ENCODE peak calls at places on chromosomes 12 and 14, in eight cellular contexts. V is breast epithelium, R is tibial nerve, G is ovary, D is left ventricle myocardium inferior, Z is astrocyte, C is cardiac muscle cell, S is psoas muscle. U is an unnamed sample.

GRCh38 chr14:105690671-105691070 is 164.3 kb downstream of the TMEM121 start:
- DNase-seq in G (no peak), Z (no peak), C (no peak), S (no peak), R (no peak), D (no peak), V (no peak), U (no peak)

GRCh38 chr12:77122236-77122635 is 56.9 kb upstream of the E2F7 start:
- DNase-seq in S (no peak), R (no peak), V (no peak), G (no peak), C (peak), D (no peak), Z (peak), U (no peak)

GRCh38 chr12:101720118-101720517 is 19.1 kb downstream of the SYCP3 start:
- DNase-seq in R (no peak), G (no peak), D (no peak), V (no peak), C (no peak), S (no peak), Z (no peak), U (no peak)

GRCh38 chr14:76143642-76144041 is 8.1 kb upstream of the GPATCH2L start:
- DNase-seq in C (no peak), R (no peak), G (no peak), S (no peak), D (no peak), Z (no peak), V (no peak), U (no peak)

GRCh38 chr14:31945074-31945613 is 132.0 kb upstream of the ARHGAP5 start:
- DNase-seq in G (no peak), R (no peak), Z (no peak), S (no peak), C (no peak), V (no peak), D (no peak), U (no peak)

GRCh38 chr14:101774006-101774755 is 12.7 kb downstream of the PPP2R5C start:
- DNase-seq in C (no peak), R (no peak), Z (no peak), D (no peak), V (no peak), S (no peak), G (no peak), U (no peak)

GRCh38 chr14:74826574-74826973 is 49.4 kb downstream of the PROX2 start:
- DNase-seq in Z (no peak), S (no peak), G (no peak), C (no peak), V (no peak), R (no peak), D (no peak), U (no peak)

GRCh38 chr12:26034371-26035142 is 76.1 kb downstream of the RASSF8 start:
- DNase-seq in D (no peak), V (no peak), G (no peak), R (no peak), C (peak), Z (peak), S (no peak), U (no peak)

GRCh38 chr12:96585977-96586376 is 96.6 kb downstream of the CFAP54 start:
- DNase-seq in V (no peak), D (no peak), Z (peak), S (no peak), R (no peak), G (no peak), C (no peak), U (no peak)

GRCh38 chr12:117485984-117486839 is 124.8 kb upstream of the NOS1 start:
- DNase-seq in C (no peak), Z (peak), S (no peak), D (no peak), V (no peak), G (no peak), R (no peak), U (no peak)

GRCh38 chr14:69458350-69458749 is 26.2 kb upstream of the PLEKHD1 start:
- DNase-seq in V (no peak), G (no peak), C (no peak), S (no peak), Z (no peak), R (no peak), D (no peak), U (no peak)

GRCh38 chr12:15608931-15609330 is 180.3 kb downstream of the EPS8 start:
- DNase-seq in D (no peak), Z (peak), C (no peak), R (no peak), G (no peak), V (no peak), S (no peak), U (no peak)

GRCh38 chr12:105018761-105019160 is 32.6 kb downstream of the NOPCHAP1 start:
- DNase-seq in Z (no peak), V (no peak), C (no peak), S (no peak), G (no peak), R (no peak), D (no peak), U (no peak)

GRCh38 chr12:32273712-32274111 is 125.6 kb upstream of the FGD4 start:
- DNase-seq in V (no peak), Z (no peak), C (no peak), G (no peak), S (no peak), D (peak), R (no peak), U (no peak)

GRCh38 chr14:58599145-58599544 is 38.6 kb upstream of the DACT1 start:
- DNase-seq in G (no peak), S (no peak), D (no peak), Z (no peak), R (no peak), V (no peak), C (no peak), U (no peak)

GRCh38 chr12:46473634-46474201 is 101.1 kb upstream of the SLC38A2 start:
- DNase-seq in D (peak), R (peak), C (peak), Z (peak), S (peak), G (peak), V (peak), U (peak)

GRCh38 chr12:14611640-14612203 is 44.0 kb upstream of the PLBD1 start:
- DNase-seq in C (no peak), D (no peak), R (no peak), V (no peak), Z (no peak), S (no peak), G (no peak), U (no peak)

GRCh38 chr12:78726854-78727253 is 137.7 kb upstream of the SYT1 start:
- DNase-seq in R (no peak), S (no peak), V (no peak), C (no peak), G (no peak), Z (no peak), D (no peak), U (no peak)

GRCh38 chr12:12927211-12928079 is 24.5 kb downstream of the GPRC5D start:
- DNase-seq in R (peak), G (peak), C (peak), D (peak), Z (no peak), S (no peak), V (peak), U (no peak)

GRCh38 chr12:114682920-114683708 is 861 bp downstream of the TBX3 start:
- DNase-seq in R (no peak), Z (no peak), V (no peak), C (no peak), S (peak), G (peak), D (no peak), U (no peak)

GRCh38 chr12:98235301-98235700 is 280.1 kb upstream of the TMPO start:
- DNase-seq in V (no peak), D (no peak), S (no peak), G (no peak), R (no peak), Z (no peak), C (no peak), U (no peak)

GRCh38 chr12:53804429-53804828 is 52.6 kb upstream of the CISTR start:
- DNase-seq in S (no peak), C (no peak), D (no peak), R (no peak), V (peak), G (no peak), Z (no peak), U (no peak)

GRCh38 chr14:20372796-20373195 is 29.4 kb downstream of the PARP2 start:
- DNase-seq in G (no peak), Z (no peak), R (no peak), S (no peak), V (no peak), C (no peak), D (no peak), U (no peak)

GRCh38 chr14:89660183-89660582 is 243.2 kb upstream of the FOXN3 start:
- DNase-seq in V (no peak), S (no peak), D (no peak), R (no peak), C (peak), Z (peak), G (no peak), U (no peak)

GRCh38 chr12:40325349-40325960 is 100.7 kb downstream of the LRRK2 start:
- DNase-seq in V (no peak), C (peak), Z (no peak), R (no peak), D (no peak), S (no peak), G (no peak), U (no peak)

GRCh38 chr12:26238341-26239126 is 43.2 kb downstream of the SSPN start:
- DNase-seq in V (peak), R (peak), C (peak), D (peak), Z (peak), S (peak), G (no peak), U (no peak)

GRCh38 chr12:6362383-6362782 is 13.0 kb downstream of the SCNN1A start:
- DNase-seq in R (no peak), V (no peak), C (no peak), D (no peak), G (no peak), S (peak), Z (no peak), U (no peak)

GRCh38 chr12:107990325-107990724 is 138.8 kb upstream of the WSCD2 start:
- DNase-seq in Z (no peak), V (no peak), C (peak), R (no peak), S (peak), G (peak), D (peak), U (no peak)

GRCh38 chr12:84247931-84248330 is 664.7 kb downstream of the SLC6A15 start:
- DNase-seq in V (no peak), R (no peak), Z (no peak), D (no peak), G (no peak), C (no peak), S (no peak), U (no peak)

GRCh38 chr14:77098470-77099353 is 654 bp downstream of the CIPC start:
- DNase-seq in Z (no peak), R (peak), V (peak), D (peak), S (peak), G (peak), C (no peak), U (peak)

GRCh38 chr12:22866406-22866805 is 241.4 kb downstream of the ETNK1 start:
- DNase-seq in V (no peak), D (no peak), C (no peak), G (no peak), S (no peak), R (no peak), Z (peak), U (no peak)

GRCh38 chr14:91870001-91870400 is 2.7 kb upstream of the TC2N start:
- DNase-seq in C (no peak), R (no peak), V (no peak), G (no peak), Z (no peak), D (no peak), S (no peak), U (no peak)

GRCh38 chr14:89228921-89229639 is 188.0 kb downstream of the FOXN3 start:
- DNase-seq in Z (no peak), S (no peak), R (no peak), C (peak), D (peak), V (no peak), G (no peak), U (no peak)

GRCh38 chr12:42625611-42626010 is 36.1 kb upstream of the PRICKLE1 start:
- DNase-seq in G (no peak), C (no peak), S (no peak), Z (no peak), V (no peak), D (no peak), R (no peak), U (no peak)

GRCh38 chr14:52032196-52032865 is 36.5 kb downstream of the NID2 start:
- DNase-seq in V (no peak), Z (peak), G (no peak), C (peak), R (no peak), S (no peak), D (no peak), U (no peak)

GRCh38 chr12:132211326-132211725 is 67.1 kb downstream of the NOC4L start:
- DNase-seq in V (no peak), G (no peak), R (no peak), C (no peak), D (no peak), Z (no peak), S (no peak), U (no peak)

GRCh38 chr12:112198120-112198733 is 72.9 kb downstream of the TRAFD1 start:
- DNase-seq in C (peak), D (no peak), V (no peak), Z (peak), G (peak), R (no peak), S (no peak), U (no peak)

GRCh38 chr12:92393504-92393903 is 247.9 kb upstream of the BTG1 start:
- DNase-seq in C (no peak), D (no peak), V (no peak), G (no peak), S (no peak), Z (no peak), R (no peak), U (no peak)

GRCh38 chr14:106200539-106201310 is 674.3 kb downstream of the TMEM121 start:
- DNase-seq in R (no peak), S (no peak), V (no peak), D (no peak), G (no peak), C (no peak), Z (no peak), U (no peak)

GRCh38 chr12:7583471-7583870 is 79.9 kb upstream of the CD163 start:
- DNase-seq in S (no peak), D (no peak), Z (no peak), C (no peak), R (no peak), G (no peak), V (no peak), U (no peak)

GRCh38 chr12:103812789-103813188 is 28.2 kb downstream of the NT5DC3 start:
- DNase-seq in D (no peak), S (no peak), V (no peak), C (no peak), Z (no peak), G (no peak), R (no peak), U (no peak)
- TF ChIP-seq CTCF in D (no peak), S (no peak), V (no peak), C (no peak), Z (no peak), G (no peak), R (no peak), U (no peak)

DNA sequence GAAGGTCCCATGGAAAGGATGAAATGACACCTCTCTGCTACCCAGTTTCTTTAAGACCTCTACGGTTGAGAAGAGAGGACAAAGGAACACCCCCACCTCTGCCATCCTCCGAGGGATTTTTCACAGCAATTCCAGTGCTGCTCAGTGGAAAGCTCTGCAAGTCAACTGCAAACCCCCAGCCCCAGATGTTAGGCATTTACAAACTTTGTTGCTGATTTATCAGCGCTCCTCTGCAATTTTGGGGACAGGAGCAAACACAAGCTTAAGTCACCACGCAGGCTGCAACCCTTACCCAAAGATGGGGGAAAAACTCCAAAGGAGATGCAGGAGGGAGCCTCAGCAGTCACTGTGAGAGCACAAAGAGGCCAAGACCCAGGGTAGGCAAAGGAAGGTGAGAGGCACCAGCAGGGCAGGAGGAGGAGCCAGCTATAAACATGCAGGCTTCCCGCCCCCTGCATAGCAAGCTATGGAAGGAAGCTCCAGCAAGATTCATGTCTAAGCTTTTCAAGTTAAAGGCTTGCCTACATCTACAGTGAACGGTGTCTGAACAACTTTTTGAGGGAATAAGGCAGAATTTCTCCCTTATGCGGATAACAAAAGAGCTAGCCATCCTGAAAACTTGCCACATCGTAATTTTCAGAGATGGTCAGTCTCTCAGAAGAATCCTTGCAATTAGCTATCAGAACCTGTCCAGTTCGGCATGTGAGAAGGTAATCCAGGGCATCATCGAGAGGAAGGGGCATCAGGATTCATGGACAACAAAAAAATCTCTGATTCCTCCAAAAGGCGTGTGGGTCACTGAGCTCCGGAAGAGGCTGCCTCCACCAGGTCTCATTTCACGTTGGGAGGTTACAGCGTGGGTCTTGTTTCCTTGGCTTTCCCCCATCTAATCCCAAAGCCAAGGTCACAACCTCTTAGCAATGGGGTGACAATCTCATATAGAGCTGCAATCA is 3.9 kb downstream of the CTDSP2 start:
- DNase-seq in R (no peak), Z (no peak), G (no peak), S (no peak), D (no peak), V (no peak), C (peak), U (no peak)
- H3K4me3 ChIP-seq in R (no peak), Z (no peak), G (peak), S (peak), D (peak), V (peak), C (peak), U (peak)

GRCh38 chr12:73952304-73952703 is 585.3 kb upstream of the ATXN7L3B start:
- DNase-seq in D (no peak), V (no peak), S (no peak), C (no peak), R (no peak), G (no peak), Z (no peak), U (no peak)
- H3K27ac ChIP-seq in D (no peak), V (no peak), S (no peak), C (no peak), R (no peak), G (no peak), Z (no peak), U (no peak)

DNA sequence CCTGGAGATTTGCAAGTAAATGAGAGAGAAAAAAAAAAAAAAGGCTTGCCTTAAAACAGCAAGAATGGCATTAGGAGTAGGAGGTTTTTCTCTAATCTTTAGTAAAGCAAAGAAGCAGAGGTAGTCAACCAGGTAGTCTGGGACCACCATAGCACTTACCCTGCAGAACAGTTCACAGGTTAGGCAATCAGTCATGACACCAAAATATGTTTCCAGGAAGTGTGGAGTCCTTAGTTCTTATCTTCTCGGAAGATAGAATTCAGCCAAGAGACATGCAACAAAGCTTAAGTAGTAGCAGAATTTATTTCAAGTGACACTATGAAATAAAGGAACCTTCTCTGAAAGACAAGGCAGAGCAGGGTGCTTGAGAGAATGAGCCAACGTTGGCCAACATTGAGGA is 295.8 kb downstream of the IPO8 start:
- DNase-seq in C (no peak), Z (no peak), V (no peak), D (no peak), R (no peak), G (no peak), S (no peak), U (no peak)
- TF ChIP-seq CTCF in C (no peak), Z (no peak), V (no peak), D (no peak), R (no peak), G (no peak), S (no peak), U (no peak)

DNA sequence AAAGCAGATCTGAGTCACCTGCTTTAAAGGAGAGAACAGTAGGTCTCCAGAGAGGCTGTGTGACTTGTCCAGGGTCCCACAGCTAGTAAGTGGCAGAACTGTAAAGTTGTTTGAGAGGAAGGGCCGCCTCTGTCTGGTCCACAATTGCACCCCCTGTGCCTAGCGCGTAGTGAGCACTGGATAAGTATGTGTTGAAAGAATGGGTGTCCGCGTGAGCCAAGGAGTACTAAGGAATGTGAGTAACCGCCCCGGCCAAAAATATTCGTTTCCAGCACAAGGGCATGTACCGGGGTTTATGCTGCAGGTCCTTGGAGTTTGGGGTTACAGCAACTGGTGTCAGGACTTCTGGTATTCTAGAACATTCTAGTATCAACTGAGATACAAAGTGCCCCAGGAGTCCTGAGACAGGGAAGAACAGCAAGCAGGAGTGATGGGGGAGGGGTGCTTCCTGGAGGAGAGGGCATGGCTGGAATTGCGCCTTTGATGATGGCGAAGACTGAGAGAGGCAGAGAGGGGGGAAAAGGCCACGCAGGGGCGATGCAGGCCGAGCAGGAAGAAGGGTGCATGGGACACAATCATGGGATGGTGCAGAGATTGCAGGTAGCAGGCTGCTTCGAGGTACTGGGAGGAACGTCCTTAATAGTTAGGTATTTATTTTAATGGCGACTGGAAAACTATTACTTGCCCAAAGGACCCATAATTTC is 91.0 kb downstream of the SCARB1 start:
- DNase-seq in Z (no peak), G (no peak), R (no peak), S (no peak), V (no peak), D (no peak), C (no peak), U (no peak)
- H3K4me3 ChIP-seq in Z (no peak), G (no peak), R (no peak), S (no peak), V (no peak), D (no peak), C (no peak), U (no peak)